ENCODE peak calls at places on chromosomes 5 and 9, in five cellular contexts. One of them, this sample, is unnamed.

GRCh38 chr9:126395439-126396212 is 69.0 kb downstream of the MVB12B start:
- DNase-seq in ovary: no peak
- DNase-seq in transverse colon: peak
- DNase-seq in IMR-90: peak
- DNase-seq in keratinocyte: peak
- DNase-seq in this sample: no peak

GRCh38 chr5:139845846-139846681 is 50.5 kb downstream of the PSD2 start:
- DNase-seq in transverse colon: no peak
- DNase-seq in IMR-90: no peak
- DNase-seq in keratinocyte: no peak
- DNase-seq in ovary: peak
- DNase-seq in this sample: no peak

GRCh38 chr9:132776891-132777290 is 101.2 kb downstream of the AK8 start:
- DNase-seq in IMR-90: no peak
- DNase-seq in ovary: no peak
- DNase-seq in transverse colon: no peak
- DNase-seq in keratinocyte: no peak
- DNase-seq in this sample: no peak

GRCh38 chr5:11977904-11978303 is 73.7 kb upstream of the CTNND2 start:
- DNase-seq in ovary: no peak
- DNase-seq in transverse colon: no peak
- DNase-seq in keratinocyte: no peak
- DNase-seq in IMR-90: no peak
- DNase-seq in this sample: no peak

GRCh38 chr5:6049662-6050061 is 328.7 kb downstream of the MED10 start:
- DNase-seq in keratinocyte: no peak
- DNase-seq in transverse colon: no peak
- DNase-seq in ovary: no peak
- DNase-seq in IMR-90: no peak
- DNase-seq in this sample: no peak

GRCh38 chr9:14344846-14345585 is 31.1 kb upstream of the NFIB start:
- DNase-seq in transverse colon: no peak
- DNase-seq in ovary: no peak
- DNase-seq in keratinocyte: no peak
- DNase-seq in IMR-90: no peak
- DNase-seq in this sample: no peak

GRCh38 chr5:109161914-109162683 is 247.7 kb downstream of the PJA2 start:
- DNase-seq in keratinocyte: no peak
- DNase-seq in transverse colon: no peak
- DNase-seq in IMR-90: peak
- DNase-seq in ovary: no peak
- DNase-seq in this sample: no peak

GRCh38 chr5:40258205-40258604 is 421.5 kb upstream of the PTGER4 start:
- DNase-seq in IMR-90: no peak
- DNase-seq in keratinocyte: no peak
- DNase-seq in transverse colon: no peak
- DNase-seq in ovary: no peak
- DNase-seq in this sample: no peak

GRCh38 chr5:139181835-139182452 is 16.2 kb downstream of the SIL1 start:
- DNase-seq in keratinocyte: peak
- DNase-seq in transverse colon: peak
- DNase-seq in IMR-90: peak
- DNase-seq in ovary: no peak
- DNase-seq in this sample: peak

GRCh38 chr9:99269429-99269828 is 47.3 kb downstream of the SEC61B start:
- DNase-seq in keratinocyte: no peak
- DNase-seq in IMR-90: peak
- DNase-seq in transverse colon: no peak
- DNase-seq in ovary: no peak
- DNase-seq in this sample: no peak

GRCh38 chr9:79776581-79776980 is 204.8 kb downstream of the TLE4 start:
- DNase-seq in keratinocyte: no peak
- DNase-seq in IMR-90: peak
- DNase-seq in transverse colon: no peak
- DNase-seq in ovary: no peak
- DNase-seq in this sample: peak

GRCh38 chr5:91339053-91339710 is 43.9 kb downstream of the ARRDC3 start:
- DNase-seq in keratinocyte: no peak
- DNase-seq in IMR-90: peak
- DNase-seq in transverse colon: no peak
- DNase-seq in ovary: no peak
- DNase-seq in this sample: no peak

GRCh38 chr9:113355197-113355596 is 5.9 kb downstream of the BSPRY start:
- DNase-seq in transverse colon: no peak
- DNase-seq in keratinocyte: no peak
- DNase-seq in IMR-90: peak
- DNase-seq in ovary: no peak
- DNase-seq in this sample: no peak

GRCh38 chr9:104982543-104982942 is 54.6 kb upstream of the ABCA1 start:
- DNase-seq in ovary: no peak
- DNase-seq in transverse colon: no peak
- DNase-seq in keratinocyte: no peak
- DNase-seq in IMR-90: no peak
- DNase-seq in this sample: no peak

GRCh38 chr9:18568969-18569368 is 95.0 kb downstream of the ADAMTSL1 start:
- DNase-seq in transverse colon: no peak
- DNase-seq in IMR-90: peak
- DNase-seq in ovary: no peak
- DNase-seq in keratinocyte: no peak
- DNase-seq in this sample: no peak

GRCh38 chr9:503881-504852 is 289.5 kb downstream of the DOCK8 start:
- DNase-seq in keratinocyte: peak
- DNase-seq in ovary: peak
- DNase-seq in IMR-90: peak
- DNase-seq in transverse colon: peak
- DNase-seq in this sample: no peak

GRCh38 chr9:503331-503730 is 288.7 kb downstream of the DOCK8 start:
- DNase-seq in ovary: no peak
- DNase-seq in IMR-90: no peak
- DNase-seq in transverse colon: no peak
- DNase-seq in keratinocyte: no peak
- DNase-seq in this sample: no peak

GRCh38 chr9:504921-505821 is 290.5 kb downstream of the DOCK8 start:
- DNase-seq in ovary: peak
- DNase-seq in transverse colon: peak
- DNase-seq in keratinocyte: no peak
- DNase-seq in IMR-90: no peak
- DNase-seq in this sample: no peak
- H3K27ac ChIP-seq in ovary: peak
- H3K27ac ChIP-seq in transverse colon: peak
- H3K27ac ChIP-seq in keratinocyte: peak
- H3K27ac ChIP-seq in IMR-90: no peak
- H3K27ac ChIP-seq in this sample: peak

DNA sequence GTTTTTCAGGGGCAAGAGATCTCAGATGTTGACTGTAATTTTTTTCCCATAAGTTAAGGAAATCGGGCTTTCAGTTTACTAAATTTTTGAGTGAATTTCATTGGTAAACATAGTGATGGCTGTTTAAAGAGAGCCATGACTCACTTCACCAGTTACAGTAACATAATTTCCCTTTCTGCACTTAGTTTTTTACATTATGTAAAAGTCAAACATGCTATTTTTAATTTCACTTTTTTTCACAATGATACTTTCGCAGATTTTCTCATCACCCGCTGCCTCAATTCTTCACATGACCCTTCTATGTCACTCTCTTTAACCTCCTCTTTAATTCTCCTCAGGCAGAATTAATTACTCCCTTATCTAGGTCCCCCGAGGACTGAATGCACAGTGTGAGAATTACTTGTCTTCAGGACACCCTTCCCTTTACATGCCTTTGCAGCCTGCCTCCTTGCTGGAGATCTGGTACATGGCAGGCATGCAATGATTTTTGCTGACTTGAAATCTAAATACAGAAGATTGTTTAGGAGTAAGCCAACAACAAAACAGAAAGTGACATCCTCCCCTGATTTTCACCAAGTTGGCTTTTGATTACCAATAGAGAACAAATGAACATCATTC is 217.5 kb upstream of the S1PR3 start:
- DNase-seq in IMR-90: peak
- DNase-seq in keratinocyte: no peak
- DNase-seq in transverse colon: no peak
- DNase-seq in ovary: no peak
- DNase-seq in this sample: no peak
- H3K27ac ChIP-seq in IMR-90: peak
- H3K27ac ChIP-seq in keratinocyte: no peak
- H3K27ac ChIP-seq in transverse colon: no peak
- H3K27ac ChIP-seq in ovary: no peak
- H3K27ac ChIP-seq in this sample: no peak

GRCh38 chr9:75918154-75918553 is 27.7 kb downstream of the PCSK5 start:
- DNase-seq in ovary: no peak
- DNase-seq in IMR-90: no peak
- DNase-seq in keratinocyte: peak
- DNase-seq in transverse colon: no peak
- DNase-seq in this sample: peak
- H3K27ac ChIP-seq in ovary: no peak
- H3K27ac ChIP-seq in IMR-90: no peak
- H3K27ac ChIP-seq in keratinocyte: no peak
- H3K27ac ChIP-seq in transverse colon: no peak
- H3K27ac ChIP-seq in this sample: no peak

DNA sequence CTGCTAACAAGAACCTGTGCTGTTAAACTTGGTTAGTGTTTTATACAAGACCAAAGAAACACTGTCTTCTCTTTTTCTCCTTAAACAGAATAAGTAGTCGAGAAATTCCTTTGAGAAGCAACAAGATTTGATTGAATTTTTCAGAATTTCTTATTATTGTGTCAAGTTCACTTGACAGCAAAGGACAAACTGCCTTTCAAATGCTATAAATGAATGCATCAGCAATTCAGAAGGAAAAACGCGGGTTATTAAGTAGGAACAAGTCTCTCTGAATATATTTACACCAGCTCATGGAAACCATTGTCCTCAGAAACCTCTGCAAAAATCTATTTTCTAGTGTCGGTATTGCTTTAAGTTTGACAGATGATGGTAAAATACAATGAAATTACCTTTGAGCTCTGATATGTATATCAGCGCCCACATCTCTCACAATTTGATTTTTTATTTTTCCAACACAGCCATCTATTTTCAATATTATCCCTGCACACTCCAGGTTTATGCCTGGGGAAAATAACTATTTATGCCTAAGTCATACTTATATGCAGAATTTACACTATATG is 4.4 kb downstream of the ATP10B start:
- DNase-seq in keratinocyte: no peak
- DNase-seq in IMR-90: no peak
- DNase-seq in transverse colon: no peak
- DNase-seq in ovary: no peak
- DNase-seq in this sample: no peak
- H3K27ac ChIP-seq in keratinocyte: no peak
- H3K27ac ChIP-seq in IMR-90: no peak
- H3K27ac ChIP-seq in transverse colon: no peak
- H3K27ac ChIP-seq in ovary: no peak
- H3K27ac ChIP-seq in this sample: no peak

GRCh38 chr5:170660531-170660930 is 123.0 kb upstream of the GABRP start:
- DNase-seq in keratinocyte: no peak
- DNase-seq in ovary: no peak
- DNase-seq in IMR-90: no peak
- DNase-seq in transverse colon: no peak
- DNase-seq in this sample: no peak
- H3K27ac ChIP-seq in keratinocyte: no peak
- H3K27ac ChIP-seq in ovary: no peak
- H3K27ac ChIP-seq in IMR-90: no peak
- H3K27ac ChIP-seq in transverse colon: no peak
- H3K27ac ChIP-seq in this sample: no peak

GRCh38 chr5:176676361-176676824 is 29.1 kb downstream of the TSPAN17 start:
- DNase-seq in keratinocyte: no peak
- DNase-seq in ovary: no peak
- DNase-seq in transverse colon: no peak
- DNase-seq in IMR-90: peak
- DNase-seq in this sample: no peak
- H3K27ac ChIP-seq in keratinocyte: no peak
- H3K27ac ChIP-seq in ovary: no peak
- H3K27ac ChIP-seq in transverse colon: no peak
- H3K27ac ChIP-seq in IMR-90: no peak
- H3K27ac ChIP-seq in this sample: no peak

DNA sequence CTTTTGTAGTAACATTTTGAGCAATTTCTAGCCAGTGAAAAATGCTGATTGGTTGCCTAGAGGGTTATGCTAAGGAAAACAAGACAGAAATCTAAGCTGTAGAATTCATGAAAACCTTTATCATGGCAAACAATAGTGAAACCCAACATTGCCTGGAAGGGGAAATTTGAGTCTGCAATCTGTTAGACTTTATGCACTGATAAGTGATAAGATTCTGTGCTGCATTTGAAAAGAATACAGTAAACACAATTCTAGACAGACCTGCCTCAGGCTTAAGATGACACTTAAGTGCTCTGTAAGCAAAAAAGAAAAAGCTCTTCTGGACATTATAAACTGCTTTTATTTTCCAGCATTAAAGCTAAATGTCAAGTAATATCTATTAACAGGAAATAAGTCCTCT is 519.3 kb downstream of the ISL1 start:
- DNase-seq in IMR-90: no peak
- DNase-seq in transverse colon: no peak
- DNase-seq in keratinocyte: no peak
- DNase-seq in ovary: no peak
- DNase-seq in this sample: no peak
- H3K27ac ChIP-seq in IMR-90: no peak
- H3K27ac ChIP-seq in transverse colon: no peak
- H3K27ac ChIP-seq in keratinocyte: no peak
- H3K27ac ChIP-seq in ovary: no peak
- H3K27ac ChIP-seq in this sample: no peak

GRCh38 chr5:107518219-107519015 is 152.3 kb downstream of the EFNA5 start:
- DNase-seq in ovary: no peak
- DNase-seq in keratinocyte: no peak
- DNase-seq in transverse colon: no peak
- DNase-seq in IMR-90: no peak
- DNase-seq in this sample: no peak

GRCh38 chr5:107522456-107522855 is 148.3 kb downstream of the EFNA5 start:
- DNase-seq in IMR-90: no peak
- DNase-seq in transverse colon: no peak
- DNase-seq in ovary: no peak
- DNase-seq in keratinocyte: no peak
- DNase-seq in this sample: no peak

GRCh38 chr5:107523019-107523680 is 147.6 kb downstream of the EFNA5 start:
- DNase-seq in IMR-90: no peak
- DNase-seq in transverse colon: no peak
- DNase-seq in ovary: no peak
- DNase-seq in keratinocyte: no peak
- DNase-seq in this sample: no peak

GRCh38 chr5:107517185-107517868 is 153.4 kb downstream of the EFNA5 start:
- DNase-seq in transverse colon: no peak
- DNase-seq in keratinocyte: no peak
- DNase-seq in IMR-90: no peak
- DNase-seq in ovary: no peak
- DNase-seq in this sample: no peak

GRCh38 chr5:107519900-107520354 is 150.8 kb downstream of the EFNA5 start:
- DNase-seq in keratinocyte: no peak
- DNase-seq in transverse colon: no peak
- DNase-seq in IMR-90: peak
- DNase-seq in ovary: no peak
- DNase-seq in this sample: peak
- H3K27ac ChIP-seq in keratinocyte: no peak
- H3K27ac ChIP-seq in transverse colon: no peak
- H3K27ac ChIP-seq in IMR-90: no peak
- H3K27ac ChIP-seq in ovary: no peak
- H3K27ac ChIP-seq in this sample: peak

GRCh38 chr9:21993893-21994525 is at the start of gene CDKN2A:
- DNase-seq in transverse colon: peak
- DNase-seq in keratinocyte: no peak
- DNase-seq in IMR-90: peak
- DNase-seq in ovary: peak
- DNase-seq in this sample: no peak
- H3K27ac ChIP-seq in transverse colon: peak
- H3K27ac ChIP-seq in keratinocyte: peak
- H3K27ac ChIP-seq in IMR-90: peak
- H3K27ac ChIP-seq in ovary: peak
- H3K27ac ChIP-seq in this sample: peak

GRCh38 chr9:76365028-76365427 is 29.2 kb downstream of the RFK start:
- DNase-seq in ovary: no peak
- DNase-seq in transverse colon: no peak
- DNase-seq in IMR-90: peak
- DNase-seq in keratinocyte: no peak
- DNase-seq in this sample: no peak
- H3K27ac ChIP-seq in ovary: no peak
- H3K27ac ChIP-seq in transverse colon: no peak
- H3K27ac ChIP-seq in IMR-90: no peak
- H3K27ac ChIP-seq in keratinocyte: no peak
- H3K27ac ChIP-seq in this sample: no peak